ENCODE peak calls at places on chromosomes 7 and 10, in four cellular contexts. F is SK-N-SH, X is HepG2, Q is K562. H is an unnamed sample.

GRCh38 chr7:158926348-158926747 is 70.0 kb downstream of the DYNC2I1 start:
- DNase-seq in F (no peak), Q (no peak), X (no peak), H (no peak)

GRCh38 chr10:14439451-14440259 is 108.9 kb upstream of the FRMD4A start:
- DNase-seq in X (no peak), Q (no peak), F (no peak), H (no peak)

GRCh38 chr7:100626530-100627237 is 14.3 kb downstream of the MOSPD3 start:
- DNase-seq in F (peak), Q (peak), X (no peak), H (peak)

GRCh38 chr10:117074621-117075020 is 63.4 kb downstream of the VAX1 start:
- DNase-seq in F (no peak), X (peak), Q (no peak), H (no peak)

GRCh38 chr10:13102002-13102794 is 2.2 kb downstream of the OPTN start:
- DNase-seq in X (peak), F (no peak), Q (no peak), H (no peak)

GRCh38 chr10:4514445-4515108 is 311.4 kb upstream of the AKR1E2 start:
- DNase-seq in Q (no peak), X (no peak), F (no peak), H (no peak)

GRCh38 chr7:97090761-97091353 is 26.6 kb upstream of the SDHAF3 start:
- DNase-seq in F (no peak), X (no peak), Q (no peak), H (no peak)

GRCh38 chr7:129906700-129907099 is 46.1 kb downstream of the UBE2H start:
- DNase-seq in F (no peak), X (peak), Q (no peak), H (no peak)

GRCh38 chr7:1240917-1241509 is 8.3 kb downstream of the UNCX start:
- DNase-seq in X (no peak), Q (no peak), F (no peak), H (peak)

DNA sequence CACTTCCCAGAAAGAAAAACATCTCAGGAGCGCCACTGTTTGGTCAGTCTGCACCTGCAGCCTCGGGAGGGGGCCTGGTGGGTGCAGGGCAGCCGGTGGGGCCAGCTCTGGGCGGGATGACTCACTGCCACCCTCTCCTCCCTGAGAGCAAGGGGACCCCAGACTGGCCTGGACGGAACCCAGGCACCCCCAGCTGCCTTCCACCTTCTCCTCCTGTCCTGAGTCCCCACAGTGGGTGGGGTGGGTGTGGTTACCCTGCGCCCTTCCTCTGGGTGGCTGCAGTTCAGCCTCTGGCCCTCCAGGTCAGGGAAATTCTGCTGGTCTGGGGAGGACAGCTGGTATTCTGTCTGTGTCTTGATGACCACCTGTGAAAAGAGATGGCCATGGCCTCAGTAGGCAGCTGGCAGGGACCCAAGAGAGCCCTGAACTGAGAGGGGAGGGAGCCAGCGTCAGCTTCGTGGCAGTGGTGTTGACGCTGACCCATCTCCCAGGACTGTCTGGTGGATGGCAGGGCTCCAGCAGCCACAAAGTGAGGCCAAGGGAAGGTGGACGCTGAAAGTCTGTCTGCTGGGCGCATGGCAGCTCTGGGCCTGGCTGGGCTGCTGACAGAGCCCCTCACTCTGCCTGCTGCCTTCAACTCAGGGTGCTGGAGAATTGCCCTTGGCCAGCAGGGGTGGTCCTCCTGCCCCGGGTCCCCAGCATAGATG is 8.9 kb downstream of the CALY start:
- DNase-seq in F (no peak), X (no peak), Q (no peak), H (no peak)
- TF ChIP-seq FOXJ3 in F (no peak), X (no peak), Q (no peak), H (no peak)

GRCh38 chr7:92131764-92132330 is 2.4 kb downstream of the CYP51A1 start:
- DNase-seq in Q (no peak), F (no peak), X (no peak), H (no peak)
- TF ChIP-seq FOXJ3 in Q (no peak), F (no peak), X (no peak), H (no peak)

DNA sequence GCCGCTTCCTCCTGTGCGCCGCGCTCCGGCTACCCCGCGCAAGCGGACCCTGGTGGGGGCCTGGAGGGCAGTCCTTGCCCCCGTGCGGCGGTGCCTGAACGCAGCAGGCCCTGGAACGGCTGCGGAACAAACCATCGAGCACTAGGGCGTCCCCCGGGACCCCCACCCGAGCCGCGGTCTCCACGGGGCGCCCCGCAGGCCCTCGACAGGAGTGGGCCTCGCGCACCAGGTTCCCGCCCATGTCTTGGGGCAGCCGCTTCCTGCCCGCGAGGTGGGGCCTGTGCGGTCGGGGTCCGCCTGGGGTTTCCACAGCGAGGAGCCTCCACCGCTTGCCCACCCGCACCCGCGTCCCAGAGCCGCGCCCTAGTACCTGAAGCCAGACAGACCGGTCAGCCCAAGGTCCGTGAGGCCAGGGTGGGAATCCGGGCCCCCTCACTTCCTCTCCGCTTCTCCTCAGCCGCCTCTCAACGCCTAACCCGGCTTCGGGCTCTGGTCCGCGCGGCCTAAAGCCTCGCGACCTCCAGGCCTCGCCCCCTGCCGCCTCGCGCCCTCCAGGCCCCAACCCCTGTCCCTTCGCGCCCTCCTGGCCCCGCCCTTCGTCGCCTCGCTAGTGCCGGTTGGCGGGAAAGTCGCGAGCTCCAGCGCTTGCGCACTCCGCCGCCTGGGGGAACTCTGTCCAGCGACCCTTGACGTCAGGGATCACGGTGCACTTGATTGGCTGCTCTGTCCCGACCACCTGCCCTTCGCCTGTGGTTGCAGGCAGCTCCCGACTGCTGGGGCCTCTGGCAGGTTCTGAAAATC is 7.0 kb upstream of the GBX1 start:
- DNase-seq in X (no peak), Q (no peak), F (no peak), H (peak)
- TF ChIP-seq FOXJ3 in X (no peak), Q (no peak), F (no peak), H (no peak)

GRCh38 chr10:98619446-98619845 is 172.7 kb upstream of the HPS1 start:
- DNase-seq in F (no peak), X (no peak), Q (no peak), H (no peak)

GRCh38 chr10:98620503-98620902 is 173.8 kb upstream of the HPS1 start:
- DNase-seq in F (no peak), Q (no peak), X (no peak), H (no peak)

GRCh38 chr10:98621630-98622029 is 174.9 kb upstream of the HPS1 start:
- DNase-seq in X (no peak), Q (no peak), F (no peak), H (no peak)

GRCh38 chr10:98628241-98628640 is 181.5 kb upstream of the HPS1 start:
- DNase-seq in Q (no peak), X (no peak), F (no peak), H (no peak)

GRCh38 chr10:98624963-98625362 is 178.2 kb upstream of the HPS1 start:
- DNase-seq in Q (no peak), X (no peak), F (no peak), H (no peak)
- TF ChIP-seq FOXJ3 in Q (no peak), X (no peak), F (no peak), H (no peak)

DNA sequence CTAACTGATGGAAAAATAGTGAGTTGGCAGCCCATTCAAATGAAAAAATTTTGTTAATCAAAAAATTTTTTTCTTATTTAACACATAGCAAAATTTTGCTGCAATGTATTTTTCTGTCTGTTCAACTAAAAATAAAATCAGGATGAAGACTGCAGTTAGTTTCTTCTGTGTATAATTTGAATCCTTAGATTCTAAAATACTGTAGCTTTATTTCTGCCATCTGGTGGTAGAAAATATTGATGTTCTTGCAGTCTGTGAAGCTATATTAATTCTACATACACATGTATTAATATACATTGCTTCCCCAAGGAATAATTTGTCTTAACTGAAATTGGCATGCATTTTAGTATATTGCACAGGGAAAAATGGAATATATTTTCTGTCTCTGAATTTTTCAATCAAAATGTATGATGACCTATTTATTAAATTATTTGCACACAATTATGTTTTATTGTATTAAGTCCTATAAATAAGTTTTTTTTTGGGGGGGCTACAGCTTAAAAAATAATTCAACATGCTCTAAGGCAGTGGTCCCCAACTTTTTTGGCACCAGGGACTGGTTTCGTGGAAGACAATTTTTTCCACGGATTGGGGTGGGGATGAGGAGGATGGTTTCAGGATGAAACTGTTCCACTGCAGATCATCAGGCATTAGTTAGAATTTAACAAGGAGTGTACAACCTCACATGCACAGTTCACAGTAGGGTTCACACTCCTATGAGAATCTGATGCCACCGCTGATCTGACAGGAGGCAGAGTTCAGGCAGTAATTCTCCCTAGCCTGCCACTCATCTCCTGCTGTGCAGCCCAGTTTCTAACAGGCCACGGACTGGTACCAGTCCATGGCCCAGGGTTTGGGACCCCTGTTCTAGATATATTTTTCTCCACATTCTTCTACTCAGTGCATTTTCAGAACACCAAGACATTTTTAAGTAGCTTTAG is 119.4 kb downstream of the GNAT3 start:
- DNase-seq in F (peak), Q (no peak), X (peak), H (no peak)
- TF ChIP-seq FOXJ3 in F (no peak), Q (no peak), X (no peak), H (no peak)

GRCh38 chr10:24254180-24254579 is 45.2 kb downstream of the KIAA1217 start:
- DNase-seq in F (no peak), Q (no peak), X (no peak), H (no peak)
- TF ChIP-seq FOXJ3 in F (no peak), Q (no peak), X (no peak), H (no peak)

GRCh38 chr10:96673318-96674099 is 46.8 kb downstream of the PIK3AP1 start:
- DNase-seq in F (no peak), X (peak), Q (no peak), H (no peak)
- TF ChIP-seq FOXJ3 in F (no peak), X (peak), Q (no peak), H (no peak)

GRCh38 chr10:101834341-101834740 is 9.3 kb downstream of the KCNIP2 start:
- DNase-seq in Q (peak), X (no peak), F (no peak), H (no peak)
- TF ChIP-seq FOXJ3 in Q (no peak), X (no peak), F (no peak), H (no peak)

GRCh38 chr7:151087247-151088018 is 1.2 kb downstream of the AGAP3 start:
- DNase-seq in F (peak), X (peak), Q (peak), H (no peak)
- TF ChIP-seq FOXJ3 in F (peak), X (no peak), Q (no peak), H (no peak)

GRCh38 chr7:21454182-21454581 is 26.3 kb downstream of the SP4 start:
- DNase-seq in Q (peak), X (no peak), F (no peak), H (no peak)
- TF ChIP-seq FOXJ3 in Q (no peak), X (no peak), F (no peak), H (no peak)